ENCODE peak calls at places on chromosomes 1 and 21, in five cellular contexts. B is tibial nerve, Z is K562, K is IMR-90, H is body of pancreas. Y is an unnamed sample. For H3K4me1, the result is how much of the 10 kb centered on the place peaks cover.

GRCh38 chr1:67534627-67535065 is 104.4 kb upstream of the SERBP1 start:
- DNase-seq in B (no peak), Z (no peak), K (peak), H (no peak), Y (no peak)

GRCh38 chr1:158020877-158021630 is 27.6 kb downstream of the KIRREL1 start:
- DNase-seq in B (no peak), Z (no peak), K (no peak), H (no peak), Y (no peak)

GRCh38 chr1:154418062-154418897 is 13.1 kb downstream of the IL6R start:
- DNase-seq in B (no peak), Z (no peak), K (no peak), H (peak), Y (peak)

GRCh38 chr1:165828103-165828558 is 717 bp downstream of the UCK2 start:
- DNase-seq in B (no peak), Z (no peak), K (peak), H (peak), Y (peak)

GRCh38 chr1:53949023-53949611 is 3.0 kb downstream of the LRRC42 start:
- DNase-seq in B (no peak), Z (peak), K (peak), H (peak), Y (no peak)

GRCh38 chr21:42245348-42246185 is 26.6 kb downstream of the ABCG1 start:
- DNase-seq in B (no peak), Z (no peak), K (no peak), H (no peak), Y (no peak)

GRCh38 chr1:36829951-36830350 is 204.4 kb downstream of the GRIK3 start:
- DNase-seq in B (no peak), Z (no peak), K (no peak), H (no peak), Y (no peak)

GRCh38 chr1:116763787-116764465 is 9.7 kb downstream of the CD2 start:
- DNase-seq in B (no peak), Z (peak), K (no peak), H (peak), Y (no peak)

GRCh38 chr1:248753715-248754280 is 1.8 kb downstream of the LYPD8 start:
- DNase-seq in B (no peak), Z (no peak), K (no peak), H (no peak), Y (no peak)

GRCh38 chr1:226405411-226405988 is 2.4 kb downstream of the PARP1 start:
- DNase-seq in B (no peak), Z (no peak), K (no peak), H (no peak), Y (no peak)

GRCh38 chr1:156703741-156704140 is 1.6 kb downstream of the CRABP2 start:
- DNase-seq in B (no peak), Z (no peak), K (no peak), H (no peak), Y (no peak)

GRCh38 chr1:156705918-156706646 is 699 bp upstream of the CRABP2 start:
- DNase-seq in B (peak), Z (peak), K (peak), H (peak), Y (no peak)

GRCh38 chr1:156704166-156704711 is 1.1 kb downstream of the CRABP2 start:
- DNase-seq in B (no peak), Z (no peak), K (no peak), H (no peak), Y (no peak)

GRCh38 chr1:156705321-156705917 is at the start of gene CRABP2:
- DNase-seq in B (no peak), Z (peak), K (no peak), H (peak), Y (no peak)

GRCh38 chr1:156704930-156705320 is 458 bp downstream of the CRABP2 start:
- DNase-seq in B (peak), Z (no peak), K (peak), H (peak), Y (peak)
- H3K4me1 ChIP-seq in B (under half), Z (under half), K (under half), H (under half), Y (under half)

GRCh38 chr1:212606734-212607205 is 1.8 kb upstream of the ATF3 start:
- DNase-seq in B (peak), Z (peak), K (no peak), H (peak), Y (no peak)
- TF ChIP-seq POLR2A in B (peak), Z (no peak), K (no peak), H (peak), Y (no peak)

GRCh38 chr1:150760003-150760402 is 5.6 kb downstream of the CTSS start:
- DNase-seq in B (no peak), Z (no peak), K (no peak), H (no peak), Y (no peak)
- TF ChIP-seq CTCF in B (no peak), Z (no peak), K (no peak), H (no peak), Y (no peak)

DNA sequence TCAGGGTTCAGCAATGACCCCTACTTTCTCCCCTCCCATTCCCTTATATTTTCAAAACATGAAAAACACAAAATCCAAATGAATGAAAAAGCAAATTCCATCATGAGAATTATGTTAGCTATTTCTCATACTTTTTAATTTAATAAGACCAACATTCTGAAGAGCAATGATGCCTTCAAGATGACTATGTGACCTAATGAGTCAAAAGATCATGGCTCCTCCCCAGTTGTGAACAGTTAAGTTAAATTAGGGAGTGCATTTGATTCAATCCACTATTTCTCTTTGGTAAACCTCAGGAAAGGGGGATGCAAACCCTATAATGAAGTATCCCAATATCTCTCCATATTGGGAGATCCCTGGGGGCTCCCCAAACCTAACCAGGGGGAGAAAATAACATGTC is 36.5 kb downstream of the PUM1 start:
- DNase-seq in B (no peak), Z (no peak), K (peak), H (no peak), Y (no peak)
- H3K4me1 ChIP-seq in B (under half), Z (under half), K (under half), H (half or more), Y (half or more)

DNA sequence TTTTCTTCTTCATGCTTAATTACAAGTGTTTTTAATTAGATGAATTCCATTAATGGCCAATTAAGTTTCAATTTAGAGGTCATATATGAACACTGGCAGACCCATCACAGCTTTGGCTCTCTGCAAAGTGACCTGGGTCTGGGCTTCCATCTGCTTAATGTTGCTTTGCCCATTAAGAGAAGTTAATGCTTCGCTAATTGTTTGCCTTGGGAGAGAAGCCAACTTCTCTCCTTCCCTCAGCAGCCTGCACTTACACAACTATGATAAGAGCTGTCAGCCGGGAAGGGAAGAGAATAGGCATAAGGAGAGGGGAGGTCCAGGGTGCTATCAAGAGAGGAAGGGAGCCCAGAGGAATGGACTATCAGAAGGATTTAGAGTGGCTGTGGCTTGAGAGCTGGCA is 29.0 kb upstream of the CCDC190 start:
- DNase-seq in B (no peak), Z (no peak), K (no peak), H (no peak), Y (no peak)
- TF ChIP-seq POLR2A in B (no peak), Z (no peak), K (no peak), H (no peak), Y (no peak)

GRCh38 chr1:2210786-2211185 is 16.2 kb upstream of the FAAP20 start:
- DNase-seq in B (no peak), Z (no peak), K (no peak), H (no peak), Y (no peak)

GRCh38 chr1:2213576-2214505 is 14.3 kb upstream of the SKI start:
- DNase-seq in B (peak), Z (no peak), K (peak), H (peak), Y (peak)

GRCh38 chr1:2214541-2215241 is 13.4 kb upstream of the SKI start:
- DNase-seq in B (no peak), Z (no peak), K (no peak), H (peak), Y (no peak)

GRCh38 chr1:2212167-2212541 is 16.0 kb upstream of the SKI start:
- DNase-seq in B (no peak), Z (no peak), K (peak), H (no peak), Y (no peak)

GRCh38 chr1:2212542-2213491 is 15.3 kb upstream of the SKI start:
- DNase-seq in B (peak), Z (peak), K (peak), H (peak), Y (peak)
- TF ChIP-seq CTCF in B (peak), Z (peak), K (peak), H (peak), Y (peak)